ENCODE peak calls at places on chromosomes 5 and 9, in four cellular contexts. H, R, X and T are unnamed samples.
A peak's percentile ranks its signal among the peaks of the same experiment; 100 is the strongest.

GRCh38 chr5:157400741-157401140 is 59.3 kb upstream of the NIPAL4 start:
- DNase-seq in H (no peak), X (no peak), R (no peak), T (no peak)

GRCh38 chr9:131856105-131856504 is 116.2 kb upstream of the RAPGEF1 start:
- DNase-seq in X (no peak), H (no peak), R (no peak), T (no peak)

GRCh38 chr9:98533132-98533531 is 175.6 kb downstream of the GABBR2 start:
- DNase-seq in H (no peak), X (no peak), R (no peak), T (no peak)

GRCh38 chr5:32767948-32768427 is 56.9 kb downstream of the NPR3 start:
- DNase-seq in R (no peak), X (no peak), H (no peak), T (no peak)

GRCh38 chr9:129402931-129403742 is 217.8 kb downstream of the C9orf50 start:
- DNase-seq in R (no peak), H (no peak), X (no peak), T (no peak)

GRCh38 chr9:136309806-136310220 is 5.9 kb upstream of the CCDC187 start:
- DNase-seq in R (no peak), H (no peak), X (no peak), T (no peak)

GRCh38 chr5:132497488-132497997 is 7.0 kb upstream of the IRF1 start:
- DNase-seq in R (no peak), H (peak; percentile 57), X (no peak), T (no peak)

GRCh38 chr5:107864793-107865192 is 194.1 kb upstream of the EFNA5 start:
- DNase-seq in H (no peak), X (no peak), R (no peak), T (no peak)